ENCODE peak calls at places on chromosomes 7 and 10, in seven cellular contexts. P, H, J, O, U, I and M are unnamed samples.

GRCh38 chr7:114986181-114986800 is 64.4 kb downstream of the MDFIC start:
- DNase-seq in P (peak), H (no peak), J (no peak), O (no peak), U (no peak), I (no peak), M (no peak)

GRCh38 chr10:25068152-25069058 is 52.0 kb downstream of the THNSL1 start:
- DNase-seq in P (peak), H (peak), J (peak), O (no peak), U (no peak), I (peak), M (no peak)

GRCh38 chr10:107718868-107719267 is 554.4 kb upstream of the SORCS1 start:
- DNase-seq in P (no peak), H (peak), J (no peak), O (no peak), U (no peak), I (no peak), M (no peak)

GRCh38 chr10:95756061-95756751 is at the start of gene ENTPD1:
- DNase-seq in P (no peak), H (no peak), J (no peak), O (no peak), U (no peak), I (no peak), M (no peak)

GRCh38 chr10:132113766-132114365 is 48.1 kb downstream of the JAKMIP3 start:
- DNase-seq in P (no peak), H (no peak), J (no peak), O (no peak), U (no peak), I (no peak), M (no peak)

GRCh38 chr10:123529146-123529760 is 136.9 kb upstream of the GPR26 start:
- DNase-seq in P (no peak), H (no peak), J (no peak), O (no peak), U (no peak), I (no peak), M (no peak)

GRCh38 chr10:117518246-117518645 is 24.3 kb upstream of the EMX2 start:
- DNase-seq in P (no peak), H (no peak), J (no peak), O (no peak), U (no peak), I (no peak), M (no peak)

GRCh38 chr7:64574481-64575159 is 11.7 kb upstream of the ZNF680 start:
- DNase-seq in P (peak), H (no peak), J (peak), O (no peak), U (no peak), I (no peak), M (no peak)

GRCh38 chr7:41969713-41970112 is 266.8 kb upstream of the INHBA start:
- DNase-seq in P (no peak), H (no peak), J (no peak), O (no peak), U (no peak), I (no peak), M (no peak)

GRCh38 chr7:122430710-122431109 is 126.2 kb upstream of the FEZF1 start:
- DNase-seq in P (no peak), H (no peak), J (peak), O (no peak), U (no peak), I (no peak), M (no peak)

GRCh38 chr7:133611955-133612354 is 359.1 kb downstream of the EXOC4 start:
- DNase-seq in P (no peak), H (no peak), J (no peak), O (no peak), U (no peak), I (no peak), M (no peak)

GRCh38 chr7:32115831-32116230 is 45.6 kb upstream of the PDE1C start:
- DNase-seq in P (no peak), H (peak), J (no peak), O (no peak), U (no peak), I (peak), M (no peak)

GRCh38 chr10:79984851-79985250 is 35.9 kb upstream of the SFTPD start:
- DNase-seq in P (peak), H (peak), J (no peak), O (no peak), U (no peak), I (no peak), M (peak)

GRCh38 chr10:21195149-21195731 is 298.1 kb upstream of the NEBL start:
- DNase-seq in P (peak), H (no peak), J (peak), O (no peak), U (no peak), I (no peak), M (no peak)

GRCh38 chr10:86594535-86594934 is 59.8 kb upstream of the OPN4 start:
- DNase-seq in P (no peak), H (peak), J (no peak), O (no peak), U (no peak), I (peak), M (no peak)

GRCh38 chr10:110827872-110828271 is 43.9 kb upstream of the PDCD4 start:
- DNase-seq in P (no peak), H (no peak), J (no peak), O (no peak), U (no peak), I (no peak), M (no peak)

GRCh38 chr7:139842414-139843210 is 13.5 kb downstream of the TBXAS1 start:
- DNase-seq in P (no peak), H (no peak), J (no peak), O (no peak), U (no peak), I (no peak), M (no peak)

GRCh38 chr7:2488272-2488645 is 12.1 kb upstream of the GRIFIN start:
- DNase-seq in P (no peak), H (no peak), J (no peak), O (no peak), U (no peak), I (no peak), M (no peak)

GRCh38 chr7:132685301-132685700 is 109.0 kb upstream of the PLXNA4 start:
- DNase-seq in P (no peak), H (no peak), J (no peak), O (no peak), U (no peak), I (no peak), M (no peak)

GRCh38 chr10:86644412-86645110 is 9.8 kb upstream of the OPN4 start:
- DNase-seq in P (no peak), H (peak), J (no peak), O (no peak), U (no peak), I (no peak), M (no peak)